ENCODE peak calls at places on chromosomes 13 and 19, in five cellular contexts. One of them, this sample, is unnamed.

GRCh38 chr19:11984986-11985385 is 20.1 kb downstream of the ZNF763 start:
- DNase-seq in ovary: no peak
- DNase-seq in SHP77: peak
- DNase-seq in activated CD4-positive, alpha-beta T cell treated with anti-CD3 and anti-CD28 coated beads, Interleukin-2, amount 10 ng/mL, durations not matched to agents 24 days and 14 days: no peak
- DNase-seq in MV-4-11: no peak
- DNase-seq in this sample: no peak

GRCh38 chr19:49929121-49929610 is at the start of the genes ATF5 and NUP62:
- DNase-seq in ovary: peak
- DNase-seq in MV-4-11: peak
- DNase-seq in SHP77: peak
- DNase-seq in activated CD4-positive, alpha-beta T cell treated with anti-CD3 and anti-CD28 coated beads, Interleukin-2, amount 10 ng/mL, durations not matched to agents 24 days and 14 days: peak
- DNase-seq in this sample: peak

GRCh38 chr19:17394891-17395415 is 957 bp upstream of the CCDC194 start:
- DNase-seq in MV-4-11: peak
- DNase-seq in activated CD4-positive, alpha-beta T cell treated with anti-CD3 and anti-CD28 coated beads, Interleukin-2, amount 10 ng/mL, durations not matched to agents 24 days and 14 days: peak
- DNase-seq in SHP77: peak
- DNase-seq in ovary: peak
- DNase-seq in this sample: peak

GRCh38 chr13:50518131-50518530 is 325.4 kb downstream of the DLEU7 start:
- DNase-seq in ovary: no peak
- DNase-seq in MV-4-11: no peak
- DNase-seq in SHP77: no peak
- DNase-seq in activated CD4-positive, alpha-beta T cell treated with anti-CD3 and anti-CD28 coated beads, Interleukin-2, amount 10 ng/mL, durations not matched to agents 24 days and 14 days: no peak
- DNase-seq in this sample: no peak

GRCh38 chr13:80157261-80157942 is 183.5 kb downstream of the SPRY2 start:
- DNase-seq in ovary: no peak
- DNase-seq in MV-4-11: no peak
- DNase-seq in SHP77: no peak
- DNase-seq in activated CD4-positive, alpha-beta T cell treated with anti-CD3 and anti-CD28 coated beads, Interleukin-2, amount 10 ng/mL, durations not matched to agents 24 days and 14 days: no peak
- DNase-seq in this sample: no peak

GRCh38 chr13:38979891-38980627 is 10.6 kb downstream of the STOML3 start:
- DNase-seq in ovary: no peak
- DNase-seq in activated CD4-positive, alpha-beta T cell treated with anti-CD3 and anti-CD28 coated beads, Interleukin-2, amount 10 ng/mL, durations not matched to agents 24 days and 14 days: no peak
- DNase-seq in SHP77: peak
- DNase-seq in MV-4-11: no peak
- DNase-seq in this sample: no peak

GRCh38 chr19:50215820-50216219 is 12.4 kb downstream of the MYH14 start:
- DNase-seq in ovary: no peak
- DNase-seq in activated CD4-positive, alpha-beta T cell treated with anti-CD3 and anti-CD28 coated beads, Interleukin-2, amount 10 ng/mL, durations not matched to agents 24 days and 14 days: no peak
- DNase-seq in MV-4-11: no peak
- DNase-seq in SHP77: no peak
- DNase-seq in this sample: no peak

GRCh38 chr19:46958542-46958941 is 61.1 kb upstream of the NPAS1 start:
- DNase-seq in MV-4-11: peak
- DNase-seq in activated CD4-positive, alpha-beta T cell treated with anti-CD3 and anti-CD28 coated beads, Interleukin-2, amount 10 ng/mL, durations not matched to agents 24 days and 14 days: peak
- DNase-seq in SHP77: no peak
- DNase-seq in ovary: no peak
- DNase-seq in this sample: no peak

GRCh38 chr13:50244913-50245574 is 229.8 kb downstream of the KCNRG start:
- DNase-seq in ovary: no peak
- DNase-seq in MV-4-11: peak
- DNase-seq in activated CD4-positive, alpha-beta T cell treated with anti-CD3 and anti-CD28 coated beads, Interleukin-2, amount 10 ng/mL, durations not matched to agents 24 days and 14 days: peak
- DNase-seq in SHP77: peak
- DNase-seq in this sample: peak

GRCh38 chr13:43333176-43333575 is 309.8 kb downstream of the DNAJC15 start:
- DNase-seq in ovary: no peak
- DNase-seq in SHP77: no peak
- DNase-seq in activated CD4-positive, alpha-beta T cell treated with anti-CD3 and anti-CD28 coated beads, Interleukin-2, amount 10 ng/mL, durations not matched to agents 24 days and 14 days: no peak
- DNase-seq in MV-4-11: no peak
- DNase-seq in this sample: no peak

GRCh38 chr13:51317262-51317661 is 22.2 kb upstream of the SERPINE3 start:
- DNase-seq in SHP77: no peak
- DNase-seq in MV-4-11: no peak
- DNase-seq in ovary: no peak
- DNase-seq in activated CD4-positive, alpha-beta T cell treated with anti-CD3 and anti-CD28 coated beads, Interleukin-2, amount 10 ng/mL, durations not matched to agents 24 days and 14 days: no peak
- DNase-seq in this sample: no peak

GRCh38 chr13:27476943-27477681 is 26.7 kb upstream of the MTIF3 start:
- DNase-seq in ovary: no peak
- DNase-seq in SHP77: no peak
- DNase-seq in activated CD4-positive, alpha-beta T cell treated with anti-CD3 and anti-CD28 coated beads, Interleukin-2, amount 10 ng/mL, durations not matched to agents 24 days and 14 days: no peak
- DNase-seq in MV-4-11: peak
- DNase-seq in this sample: no peak

GRCh38 chr19:29636553-29637325 is 28.5 kb upstream of the PLEKHF1 start:
- DNase-seq in activated CD4-positive, alpha-beta T cell treated with anti-CD3 and anti-CD28 coated beads, Interleukin-2, amount 10 ng/mL, durations not matched to agents 24 days and 14 days: no peak
- DNase-seq in MV-4-11: no peak
- DNase-seq in SHP77: no peak
- DNase-seq in ovary: no peak
- DNase-seq in this sample: no peak

GRCh38 chr19:10756791-10757190 is 38.9 kb downstream of the DNM2 start:
- DNase-seq in MV-4-11: no peak
- DNase-seq in activated CD4-positive, alpha-beta T cell treated with anti-CD3 and anti-CD28 coated beads, Interleukin-2, amount 10 ng/mL, durations not matched to agents 24 days and 14 days: no peak
- DNase-seq in ovary: no peak
- DNase-seq in SHP77: no peak
- DNase-seq in this sample: no peak

GRCh38 chr19:51341976-51342580 is at the start of gene VSIG10L:
- DNase-seq in ovary: no peak
- DNase-seq in MV-4-11: no peak
- DNase-seq in activated CD4-positive, alpha-beta T cell treated with anti-CD3 and anti-CD28 coated beads, Interleukin-2, amount 10 ng/mL, durations not matched to agents 24 days and 14 days: no peak
- DNase-seq in SHP77: no peak
- DNase-seq in this sample: no peak

GRCh38 chr19:3466630-3467029 is 13.7 kb downstream of the SMIM24 start:
- DNase-seq in SHP77: no peak
- DNase-seq in activated CD4-positive, alpha-beta T cell treated with anti-CD3 and anti-CD28 coated beads, Interleukin-2, amount 10 ng/mL, durations not matched to agents 24 days and 14 days: no peak
- DNase-seq in MV-4-11: no peak
- DNase-seq in ovary: no peak
- DNase-seq in this sample: no peak

GRCh38 chr13:20121154-20121515 is 39.7 kb downstream of the GJA3 start:
- DNase-seq in ovary: no peak
- DNase-seq in MV-4-11: peak
- DNase-seq in SHP77: no peak
- DNase-seq in activated CD4-positive, alpha-beta T cell treated with anti-CD3 and anti-CD28 coated beads, Interleukin-2, amount 10 ng/mL, durations not matched to agents 24 days and 14 days: no peak
- DNase-seq in this sample: no peak

GRCh38 chr13:70098669-70099068 is 9.0 kb upstream of the ATXN8OS start:
- DNase-seq in MV-4-11: no peak
- DNase-seq in SHP77: no peak
- DNase-seq in ovary: no peak
- DNase-seq in activated CD4-positive, alpha-beta T cell treated with anti-CD3 and anti-CD28 coated beads, Interleukin-2, amount 10 ng/mL, durations not matched to agents 24 days and 14 days: no peak
- DNase-seq in this sample: peak

GRCh38 chr13:109790071-109790470 is 3.7 kb upstream of the IRS2 start:
- DNase-seq in SHP77: no peak
- DNase-seq in MV-4-11: peak
- DNase-seq in ovary: no peak
- DNase-seq in activated CD4-positive, alpha-beta T cell treated with anti-CD3 and anti-CD28 coated beads, Interleukin-2, amount 10 ng/mL, durations not matched to agents 24 days and 14 days: no peak
- DNase-seq in this sample: no peak

GRCh38 chr19:19558055-19558454 is 20.0 kb downstream of the CILP2 start:
- DNase-seq in MV-4-11: no peak
- DNase-seq in SHP77: no peak
- DNase-seq in activated CD4-positive, alpha-beta T cell treated with anti-CD3 and anti-CD28 coated beads, Interleukin-2, amount 10 ng/mL, durations not matched to agents 24 days and 14 days: no peak
- DNase-seq in ovary: no peak
- DNase-seq in this sample: no peak

GRCh38 chr13:95137096-95137495 is 164.2 kb downstream of the ABCC4 start:
- DNase-seq in activated CD4-positive, alpha-beta T cell treated with anti-CD3 and anti-CD28 coated beads, Interleukin-2, amount 10 ng/mL, durations not matched to agents 24 days and 14 days: peak
- DNase-seq in ovary: no peak
- DNase-seq in MV-4-11: peak
- DNase-seq in SHP77: no peak
- DNase-seq in this sample: peak

GRCh38 chr13:75296651-75297050 is 185.3 kb downstream of the TBC1D4 start:
- DNase-seq in ovary: no peak
- DNase-seq in MV-4-11: no peak
- DNase-seq in activated CD4-positive, alpha-beta T cell treated with anti-CD3 and anti-CD28 coated beads, Interleukin-2, amount 10 ng/mL, durations not matched to agents 24 days and 14 days: no peak
- DNase-seq in SHP77: no peak
- DNase-seq in this sample: no peak

GRCh38 chr13:108755084-108755483 is 125.7 kb downstream of the MYO16 start:
- DNase-seq in SHP77: no peak
- DNase-seq in ovary: no peak
- DNase-seq in MV-4-11: no peak
- DNase-seq in activated CD4-positive, alpha-beta T cell treated with anti-CD3 and anti-CD28 coated beads, Interleukin-2, amount 10 ng/mL, durations not matched to agents 24 days and 14 days: no peak
- DNase-seq in this sample: no peak

GRCh38 chr19:2998642-2999041 is 21.3 kb downstream of the TLE6 start:
- DNase-seq in activated CD4-positive, alpha-beta T cell treated with anti-CD3 and anti-CD28 coated beads, Interleukin-2, amount 10 ng/mL, durations not matched to agents 24 days and 14 days: no peak
- DNase-seq in ovary: no peak
- DNase-seq in SHP77: no peak
- DNase-seq in MV-4-11: no peak
- DNase-seq in this sample: no peak

GRCh38 chr19:45340899-45341453 is 426 bp downstream of the KLC3 start:
- DNase-seq in activated CD4-positive, alpha-beta T cell treated with anti-CD3 and anti-CD28 coated beads, Interleukin-2, amount 10 ng/mL, durations not matched to agents 24 days and 14 days: peak
- DNase-seq in ovary: no peak
- DNase-seq in MV-4-11: no peak
- DNase-seq in SHP77: no peak
- DNase-seq in this sample: no peak

GRCh38 chr13:73741111-73741510 is 393.1 kb downstream of the KLF12 start:
- DNase-seq in SHP77: no peak
- DNase-seq in MV-4-11: no peak
- DNase-seq in ovary: no peak
- DNase-seq in activated CD4-positive, alpha-beta T cell treated with anti-CD3 and anti-CD28 coated beads, Interleukin-2, amount 10 ng/mL, durations not matched to agents 24 days and 14 days: no peak
- DNase-seq in this sample: no peak

GRCh38 chr13:114148521-114148855 is 16.1 kb upstream of the RASA3 start:
- DNase-seq in ovary: no peak
- DNase-seq in SHP77: no peak
- DNase-seq in MV-4-11: peak
- DNase-seq in activated CD4-positive, alpha-beta T cell treated with anti-CD3 and anti-CD28 coated beads, Interleukin-2, amount 10 ng/mL, durations not matched to agents 24 days and 14 days: peak
- DNase-seq in this sample: peak

GRCh38 chr19:50420808-50421207 is 2.1 kb downstream of the SPIB start:
- DNase-seq in MV-4-11: no peak
- DNase-seq in activated CD4-positive, alpha-beta T cell treated with anti-CD3 and anti-CD28 coated beads, Interleukin-2, amount 10 ng/mL, durations not matched to agents 24 days and 14 days: no peak
- DNase-seq in SHP77: no peak
- DNase-seq in ovary: no peak
- DNase-seq in this sample: no peak

GRCh38 chr19:35509861-35510625 is 3.4 kb downstream of the DMKN start:
- DNase-seq in ovary: peak
- DNase-seq in activated CD4-positive, alpha-beta T cell treated with anti-CD3 and anti-CD28 coated beads, Interleukin-2, amount 10 ng/mL, durations not matched to agents 24 days and 14 days: peak
- DNase-seq in MV-4-11: no peak
- DNase-seq in SHP77: peak
- DNase-seq in this sample: peak

GRCh38 chr19:6414793-6415591 is 9.6 kb downstream of the KHSRP start:
- DNase-seq in MV-4-11: no peak
- DNase-seq in SHP77: no peak
- DNase-seq in ovary: no peak
- DNase-seq in activated CD4-positive, alpha-beta T cell treated with anti-CD3 and anti-CD28 coated beads, Interleukin-2, amount 10 ng/mL, durations not matched to agents 24 days and 14 days: no peak
- DNase-seq in this sample: no peak

GRCh38 chr13:51858433-51859247 is 3.1 kb upstream of the CCDC70 start:
- DNase-seq in MV-4-11: no peak
- DNase-seq in SHP77: no peak
- DNase-seq in ovary: no peak
- DNase-seq in activated CD4-positive, alpha-beta T cell treated with anti-CD3 and anti-CD28 coated beads, Interleukin-2, amount 10 ng/mL, durations not matched to agents 24 days and 14 days: no peak
- DNase-seq in this sample: no peak

GRCh38 chr13:32164622-32165268 is 133.2 kb downstream of the FRY start:
- DNase-seq in SHP77: peak
- DNase-seq in ovary: no peak
- DNase-seq in MV-4-11: peak
- DNase-seq in activated CD4-positive, alpha-beta T cell treated with anti-CD3 and anti-CD28 coated beads, Interleukin-2, amount 10 ng/mL, durations not matched to agents 24 days and 14 days: peak
- DNase-seq in this sample: peak

GRCh38 chr19:5093297-5093858 is 124.5 kb downstream of the KDM4B start:
- DNase-seq in MV-4-11: no peak
- DNase-seq in SHP77: peak
- DNase-seq in ovary: peak
- DNase-seq in activated CD4-positive, alpha-beta T cell treated with anti-CD3 and anti-CD28 coated beads, Interleukin-2, amount 10 ng/mL, durations not matched to agents 24 days and 14 days: no peak
- DNase-seq in this sample: no peak

GRCh38 chr13:108095036-108095435 is 120.3 kb downstream of the LIG4 start:
- DNase-seq in SHP77: no peak
- DNase-seq in ovary: no peak
- DNase-seq in MV-4-11: no peak
- DNase-seq in activated CD4-positive, alpha-beta T cell treated with anti-CD3 and anti-CD28 coated beads, Interleukin-2, amount 10 ng/mL, durations not matched to agents 24 days and 14 days: no peak
- DNase-seq in this sample: no peak

This sample was measured in Kasumi-1.